ENCODE peak calls at places on chromosomes 5 and 9, in four cellular contexts. K is activated naive CD8-positive, alpha-beta T cell treated with anti-CD3 and anti-CD28 coated beads, Interleukin-2, amount 50 U/mL, for 24 hours; Z is CD4-positive, CD25-positive, alpha-beta regulatory T cell; M is BJ. W is an unnamed sample.
A peak's percentile ranks its signal among the peaks of the same experiment; 100 is the strongest.

GRCh38 chr5:10030219-10030831 is 219.4 kb downstream of the ATPSCKMT start:
- DNase-seq in K (no peak), Z (no peak), M (no peak), W (no peak)

GRCh38 chr9:128117613-128118471 is 9.7 kb downstream of the PTGES2 start:
- DNase-seq in K (peak; percentile 99), Z (peak; percentile 92), M (peak; percentile 35), W (peak; percentile 88)

GRCh38 chr5:28862137-28862859 is 1823.9 kb upstream of the CDH9 start:
- DNase-seq in K (no peak), Z (no peak), M (no peak), W (no peak)

GRCh38 chr5:94461131-94461530 is 157.3 kb downstream of the KIAA0825 start:
- DNase-seq in K (no peak), Z (no peak), M (no peak), W (no peak)

GRCh38 chr5:113199122-113199905 is 222.7 kb downstream of the DCP2 start:
- DNase-seq in K (no peak), Z (no peak), M (no peak), W (no peak)

GRCh38 chr5:58107704-58108103 is 352.2 kb downstream of the PLK2 start:
- DNase-seq in K (no peak), Z (no peak), M (no peak), W (no peak)

GRCh38 chr5:179553875-179554274 is 3.5 kb downstream of the RUFY1 start:
- DNase-seq in K (no peak), Z (no peak), M (no peak), W (peak; percentile 30)

GRCh38 chr9:113511856-113512761 is 48.6 kb downstream of the RGS3 start:
- DNase-seq in K (peak; percentile 86), Z (peak; percentile 50), M (no peak), W (no peak)

GRCh38 chr9:8895498-8896224 is 1096.1 kb upstream of the DMAC1 start:
- DNase-seq in K (no peak), Z (peak; percentile 1), M (no peak), W (no peak)

GRCh38 chr5:14110196-14110595 is 32.9 kb upstream of the TRIO start:
- DNase-seq in K (no peak), Z (no peak), M (no peak), W (no peak)

GRCh38 chr9:103397868-103398600 is 402.9 kb downstream of the CYLC2 start:
- DNase-seq in K (peak; percentile 20), Z (peak; percentile 8), M (no peak), W (no peak)

GRCh38 chr9:35598863-35599590 is 6.0 kb upstream of the TESK1 start:
- DNase-seq in K (no peak), Z (no peak), M (no peak), W (no peak)

GRCh38 chr5:174355208-174355612 is 309.7 kb downstream of the NSG2 start:
- DNase-seq in K (no peak), Z (no peak), M (peak; percentile 95), W (no peak)

GRCh38 chr5:33736510-33736909 is 155.3 kb downstream of the ADAMTS12 start:
- DNase-seq in K (no peak), Z (no peak), M (peak; percentile 80), W (no peak)

GRCh38 chr9:69070201-69070600 is 34.6 kb downstream of the FXN start:
- DNase-seq in K (no peak), Z (no peak), M (no peak), W (no peak)

GRCh38 chr9:4716163-4716562 is 24.8 kb downstream of the AK3 start:
- DNase-seq in K (no peak), Z (no peak), M (no peak), W (no peak)

GRCh38 chr9:4375424-4376195 is 75.7 kb upstream of the GLIS3 start:
- DNase-seq in K (no peak), Z (peak; percentile 9), M (peak; percentile 85), W (no peak)

GRCh38 chr5:59133801-59134261 is 551.0 kb downstream of the RAB3C start:
- DNase-seq in K (no peak), Z (no peak), M (peak; percentile 55), W (no peak)

GRCh38 chr5:133247881-133248642 is 196.2 kb downstream of the HSPA4 start:
- DNase-seq in K (no peak), Z (no peak), M (no peak), W (no peak)

GRCh38 chr5:108369167-108369566 is 12.7 kb downstream of the FBXL17 start:
- DNase-seq in K (no peak), Z (no peak), M (no peak), W (no peak)

GRCh38 chr9:95757026-95757425 is 118.5 kb upstream of the ERCC6L2 start:
- DNase-seq in K (no peak), Z (no peak), M (no peak), W (no peak)